ENCODE peak calls at places on chromosomes 4 and X, in five cellular contexts. H is kidney tubule cell; E is RPMI7951; O is stimulated activated CD4-positive, alpha-beta T cell treated with anti-CD3 and anti-CD28 coated beads, Interleukin-2, amount 100 ng/mL, for 48 hours; C is activated T-cell treated with anti-CD3 and anti-CD28 coated beads, Interleukin-2, amount 50 U/mL, for 4 hours. D is an unnamed sample.

GRCh38 chr4:116632269-116632668 is 453.1 kb downstream of the TRAM1L1 start:
- DNase-seq in H (no peak), E (no peak), O (no peak), C (no peak), D (no peak)

GRCh38 chrX:24498975-24499374 is 33.9 kb downstream of the PDK3 start:
- DNase-seq in H (peak), E (no peak), O (no peak), C (no peak), D (no peak)

GRCh38 chr4:5710962-5711478 is at the start of gene EVC:
- DNase-seq in H (peak), E (peak), O (no peak), C (no peak), D (no peak)

GRCh38 chr4:104966349-104967033 is 180.2 kb upstream of the TET2 start:
- DNase-seq in H (peak), E (no peak), O (no peak), C (no peak), D (peak)

GRCh38 chr4:2789801-2790582 is 2.9 kb upstream of the SH3BP2 start:
- DNase-seq in H (no peak), E (no peak), O (no peak), C (no peak), D (peak)

GRCh38 chr4:108287834-108288413 is 119.2 kb upstream of the LEF1 start:
- DNase-seq in H (peak), E (no peak), O (no peak), C (no peak), D (no peak)

GRCh38 chr4:16157609-16158503 is 68.4 kb downstream of the TAPT1 start:
- DNase-seq in H (no peak), E (no peak), O (no peak), C (no peak), D (no peak)

GRCh38 chrX:153687121-153688039 is at the start of gene SLC6A8:
- DNase-seq in H (peak), E (peak), O (peak), C (peak), D (no peak)

GRCh38 chr4:123822353-123822752 is 425.8 kb downstream of the SPRY1 start:
- DNase-seq in H (no peak), E (no peak), O (no peak), C (no peak), D (no peak)

D was measured in natural killer cell treated with Interleukin-12 subunit alpha and Interleukin-12 subunit beta and Interleukin-15 and Interleukin-18, amount 100 ng/mL, for 72 hours.